ENCODE peak calls at places on chromosomes 7 and 10, in eight cellular contexts. One of them, this sample, is unnamed.
A peak's percentile ranks its signal among the peaks of the same experiment; 100 is the strongest.

GRCh38 chr10:132575320-132576201 is 38.0 kb downstream of the INPP5A start:
- DNase-seq in breast epithelium: peak; percentile 46
- DNase-seq in sigmoid colon: no peak
- DNase-seq in Panc1: peak; percentile 32
- DNase-seq in endothelial cell of umbilical vein: peak; percentile 74
- DNase-seq in GM12878: peak; percentile 89
- DNase-seq in GM23338: no peak
- DNase-seq in transverse colon: no peak
- DNase-seq in this sample: no peak

GRCh38 chr10:13272164-13272571 is 27.7 kb downstream of the PHYH start:
- DNase-seq in GM12878: no peak
- DNase-seq in sigmoid colon: peak; percentile 71
- DNase-seq in transverse colon: peak; percentile 12
- DNase-seq in GM23338: peak; percentile 48
- DNase-seq in endothelial cell of umbilical vein: no peak
- DNase-seq in Panc1: no peak
- DNase-seq in breast epithelium: no peak
- DNase-seq in this sample: no peak

GRCh38 chr7:105408791-105409410 is 20.2 kb upstream of the SRPK2 start:
- DNase-seq in sigmoid colon: no peak
- DNase-seq in transverse colon: no peak
- DNase-seq in endothelial cell of umbilical vein: no peak
- DNase-seq in breast epithelium: no peak
- DNase-seq in Panc1: no peak
- DNase-seq in GM12878: no peak
- DNase-seq in GM23338: no peak
- DNase-seq in this sample: no peak

GRCh38 chr7:94656925-94657731 is 1.2 kb upstream of the SGCE start:
- DNase-seq in sigmoid colon: no peak
- DNase-seq in GM23338: peak; percentile 46
- DNase-seq in transverse colon: no peak
- DNase-seq in Panc1: no peak
- DNase-seq in endothelial cell of umbilical vein: peak; percentile 55
- DNase-seq in breast epithelium: no peak
- DNase-seq in GM12878: no peak
- DNase-seq in this sample: no peak

GRCh38 chr7:48389977-48390376 is 218.7 kb downstream of the ABCA13 start:
- DNase-seq in endothelial cell of umbilical vein: no peak
- DNase-seq in sigmoid colon: no peak
- DNase-seq in breast epithelium: no peak
- DNase-seq in GM12878: no peak
- DNase-seq in Panc1: peak; percentile 2
- DNase-seq in transverse colon: no peak
- DNase-seq in GM23338: no peak
- DNase-seq in this sample: no peak

GRCh38 chr10:56487746-56488145 is 126.7 kb upstream of the ZWINT start:
- DNase-seq in endothelial cell of umbilical vein: no peak
- DNase-seq in Panc1: no peak
- DNase-seq in sigmoid colon: no peak
- DNase-seq in transverse colon: no peak
- DNase-seq in GM12878: no peak
- DNase-seq in breast epithelium: no peak
- DNase-seq in GM23338: no peak
- DNase-seq in this sample: no peak

GRCh38 chr7:46654546-46655443 is 733.7 kb upstream of the IGFBP3 start:
- DNase-seq in GM23338: no peak
- DNase-seq in transverse colon: no peak
- DNase-seq in Panc1: no peak
- DNase-seq in breast epithelium: no peak
- DNase-seq in endothelial cell of umbilical vein: no peak
- DNase-seq in sigmoid colon: no peak
- DNase-seq in GM12878: no peak
- DNase-seq in this sample: no peak

GRCh38 chr10:61628875-61629513 is 33.7 kb upstream of the CABCOCO1 start:
- DNase-seq in transverse colon: no peak
- DNase-seq in GM12878: no peak
- DNase-seq in sigmoid colon: no peak
- DNase-seq in Panc1: peak; percentile 74
- DNase-seq in breast epithelium: peak; percentile 18
- DNase-seq in endothelial cell of umbilical vein: peak; percentile 55
- DNase-seq in GM23338: peak; percentile 37
- DNase-seq in this sample: no peak

GRCh38 chr7:118590107-118590506 is 365.6 kb downstream of the ANKRD7 start:
- DNase-seq in endothelial cell of umbilical vein: no peak
- DNase-seq in breast epithelium: no peak
- DNase-seq in GM12878: no peak
- DNase-seq in Panc1: no peak
- DNase-seq in transverse colon: no peak
- DNase-seq in sigmoid colon: no peak
- DNase-seq in GM23338: peak; percentile 72
- DNase-seq in this sample: no peak

GRCh38 chr7:537911-538634 is 18.4 kb upstream of the PDGFA start:
- DNase-seq in GM12878: no peak
- DNase-seq in transverse colon: peak; percentile 93
- DNase-seq in breast epithelium: no peak
- DNase-seq in Panc1: peak; percentile 73
- DNase-seq in GM23338: peak; percentile 44
- DNase-seq in sigmoid colon: no peak
- DNase-seq in endothelial cell of umbilical vein: peak; percentile 65
- DNase-seq in this sample: no peak

GRCh38 chr10:110074298-110074697 is 66.5 kb downstream of the ADD3 start:
- DNase-seq in GM23338: no peak
- DNase-seq in endothelial cell of umbilical vein: peak; percentile 50
- DNase-seq in breast epithelium: no peak
- DNase-seq in Panc1: no peak
- DNase-seq in sigmoid colon: no peak
- DNase-seq in transverse colon: no peak
- DNase-seq in GM12878: no peak
- DNase-seq in this sample: no peak

GRCh38 chr10:129522041-129522585 is 55.1 kb downstream of the MGMT start:
- DNase-seq in GM23338: peak; percentile 44
- DNase-seq in endothelial cell of umbilical vein: no peak
- DNase-seq in Panc1: no peak
- DNase-seq in sigmoid colon: no peak
- DNase-seq in transverse colon: no peak
- DNase-seq in breast epithelium: no peak
- DNase-seq in GM12878: no peak
- DNase-seq in this sample: no peak

GRCh38 chr7:154610903-154611302 is 392.0 kb downstream of the PAXIP1 start:
- DNase-seq in breast epithelium: no peak
- DNase-seq in GM23338: no peak
- DNase-seq in transverse colon: no peak
- DNase-seq in sigmoid colon: no peak
- DNase-seq in endothelial cell of umbilical vein: no peak
- DNase-seq in GM12878: no peak
- DNase-seq in Panc1: no peak
- DNase-seq in this sample: no peak

GRCh38 chr10:48729941-48730457 is 45.3 kb downstream of the WDFY4 start:
- DNase-seq in Panc1: no peak
- DNase-seq in sigmoid colon: no peak
- DNase-seq in breast epithelium: no peak
- DNase-seq in transverse colon: no peak
- DNase-seq in GM23338: no peak
- DNase-seq in GM12878: no peak
- DNase-seq in endothelial cell of umbilical vein: no peak
- DNase-seq in this sample: no peak

GRCh38 chr7:132755538-132756481 is 179.5 kb upstream of the PLXNA4 start:
- DNase-seq in breast epithelium: no peak
- DNase-seq in transverse colon: no peak
- DNase-seq in Panc1: no peak
- DNase-seq in sigmoid colon: no peak
- DNase-seq in GM12878: no peak
- DNase-seq in endothelial cell of umbilical vein: peak; percentile 18
- DNase-seq in GM23338: no peak
- DNase-seq in this sample: no peak

GRCh38 chr10:77641788-77642397 is 4.3 kb upstream of the KCNMA1 start:
- DNase-seq in endothelial cell of umbilical vein: peak; percentile 78
- DNase-seq in breast epithelium: peak; percentile 63
- DNase-seq in GM23338: peak; percentile 91
- DNase-seq in Panc1: peak; percentile 84
- DNase-seq in transverse colon: peak; percentile 64
- DNase-seq in sigmoid colon: peak; percentile 81
- DNase-seq in GM12878: no peak
- DNase-seq in this sample: no peak

GRCh38 chr10:70498970-70499828 is 20.6 kb downstream of the PALD1 start:
- DNase-seq in transverse colon: no peak
- DNase-seq in GM12878: no peak
- DNase-seq in breast epithelium: no peak
- DNase-seq in sigmoid colon: no peak
- DNase-seq in GM23338: peak; percentile 40
- DNase-seq in endothelial cell of umbilical vein: peak; percentile 57
- DNase-seq in Panc1: no peak
- DNase-seq in this sample: no peak

GRCh38 chr10:114685456-114685855 is 27.4 kb upstream of the ABLIM1 start:
- DNase-seq in sigmoid colon: no peak
- DNase-seq in Panc1: no peak
- DNase-seq in endothelial cell of umbilical vein: peak; percentile 73
- DNase-seq in breast epithelium: no peak
- DNase-seq in GM12878: no peak
- DNase-seq in transverse colon: no peak
- DNase-seq in GM23338: no peak
- DNase-seq in this sample: no peak

GRCh38 chr7:134406431-134406830 is 52.5 kb downstream of the AKR1B1 start:
- DNase-seq in GM23338: peak; percentile 21
- DNase-seq in transverse colon: no peak
- DNase-seq in endothelial cell of umbilical vein: no peak
- DNase-seq in Panc1: no peak
- DNase-seq in breast epithelium: no peak
- DNase-seq in sigmoid colon: no peak
- DNase-seq in GM12878: no peak
- DNase-seq in this sample: no peak
- H3K27ac ChIP-seq in GM23338: no peak overlapping the region
- H3K27ac ChIP-seq in transverse colon: no peak overlapping the region
- H3K27ac ChIP-seq in endothelial cell of umbilical vein: no peak overlapping the region
- H3K27ac ChIP-seq in Panc1: no peak overlapping the region
- H3K27ac ChIP-seq in breast epithelium: no peak overlapping the region
- H3K27ac ChIP-seq in sigmoid colon: no peak overlapping the region
- H3K27ac ChIP-seq in GM12878: no peak overlapping the region
- H3K27ac ChIP-seq in this sample: no peak overlapping the region

GRCh38 chr7:90916319-90916718 is 320.2 kb downstream of the CDK14 start:
- DNase-seq in transverse colon: no peak
- DNase-seq in endothelial cell of umbilical vein: no peak
- DNase-seq in breast epithelium: no peak
- DNase-seq in sigmoid colon: no peak
- DNase-seq in GM23338: peak; percentile 49
- DNase-seq in Panc1: no peak
- DNase-seq in GM12878: no peak
- DNase-seq in this sample: no peak
- H3K36me3 ChIP-seq in transverse colon: no peaks in the 10 kb centered on the region
- H3K36me3 ChIP-seq in endothelial cell of umbilical vein: no peaks in the 10 kb centered on the region
- H3K36me3 ChIP-seq in breast epithelium: no peaks in the 10 kb centered on the region
- H3K36me3 ChIP-seq in sigmoid colon: no peaks in the 10 kb centered on the region
- H3K36me3 ChIP-seq in GM23338: no peaks in the 10 kb centered on the region
- H3K36me3 ChIP-seq in Panc1: no peaks in the 10 kb centered on the region
- H3K36me3 ChIP-seq in GM12878: no peaks in the 10 kb centered on the region
- H3K36me3 ChIP-seq in this sample: peaks cover 9% of the 10 kb centered on the region

GRCh38 chr10:33506391-33506790 is 171.9 kb upstream of the NRP1 start:
- DNase-seq in sigmoid colon: no peak
- DNase-seq in GM23338: no peak
- DNase-seq in Panc1: no peak
- DNase-seq in GM12878: no peak
- DNase-seq in breast epithelium: no peak
- DNase-seq in endothelial cell of umbilical vein: no peak
- DNase-seq in transverse colon: no peak
- DNase-seq in this sample: no peak

GRCh38 chr10:33506838-33507661 is 172.6 kb upstream of the NRP1 start:
- DNase-seq in GM23338: no peak
- DNase-seq in sigmoid colon: no peak
- DNase-seq in breast epithelium: no peak
- DNase-seq in GM12878: peak; percentile 39
- DNase-seq in endothelial cell of umbilical vein: peak; percentile 60
- DNase-seq in Panc1: no peak
- DNase-seq in transverse colon: no peak
- DNase-seq in this sample: no peak

GRCh38 chr10:33507662-33508425 is 173.4 kb upstream of the NRP1 start:
- DNase-seq in GM12878: no peak
- DNase-seq in endothelial cell of umbilical vein: no peak
- DNase-seq in breast epithelium: no peak
- DNase-seq in transverse colon: no peak
- DNase-seq in GM23338: no peak
- DNase-seq in Panc1: no peak
- DNase-seq in sigmoid colon: no peak
- DNase-seq in this sample: no peak

GRCh38 chr10:33509231-33509871 is 174.9 kb upstream of the NRP1 start:
- DNase-seq in GM23338: peak; percentile 18
- DNase-seq in breast epithelium: peak; percentile 75
- DNase-seq in endothelial cell of umbilical vein: peak; percentile 95
- DNase-seq in transverse colon: peak; percentile 38
- DNase-seq in GM12878: peak; percentile 25
- DNase-seq in sigmoid colon: peak; percentile 77
- DNase-seq in Panc1: peak; percentile 39
- DNase-seq in this sample: peak; percentile 1
- TF ChIP-seq POLR2AphosphoS5 in GM23338: no peak
- TF ChIP-seq POLR2AphosphoS5 in breast epithelium: peak; percentile 48
- TF ChIP-seq POLR2AphosphoS5 in endothelial cell of umbilical vein: no peak
- TF ChIP-seq POLR2AphosphoS5 in transverse colon: no peak
- TF ChIP-seq POLR2AphosphoS5 in GM12878: no peak
- TF ChIP-seq POLR2AphosphoS5 in sigmoid colon: no peak
- TF ChIP-seq POLR2AphosphoS5 in Panc1: no peak
- TF ChIP-seq POLR2AphosphoS5 in this sample: no peak

DNA sequence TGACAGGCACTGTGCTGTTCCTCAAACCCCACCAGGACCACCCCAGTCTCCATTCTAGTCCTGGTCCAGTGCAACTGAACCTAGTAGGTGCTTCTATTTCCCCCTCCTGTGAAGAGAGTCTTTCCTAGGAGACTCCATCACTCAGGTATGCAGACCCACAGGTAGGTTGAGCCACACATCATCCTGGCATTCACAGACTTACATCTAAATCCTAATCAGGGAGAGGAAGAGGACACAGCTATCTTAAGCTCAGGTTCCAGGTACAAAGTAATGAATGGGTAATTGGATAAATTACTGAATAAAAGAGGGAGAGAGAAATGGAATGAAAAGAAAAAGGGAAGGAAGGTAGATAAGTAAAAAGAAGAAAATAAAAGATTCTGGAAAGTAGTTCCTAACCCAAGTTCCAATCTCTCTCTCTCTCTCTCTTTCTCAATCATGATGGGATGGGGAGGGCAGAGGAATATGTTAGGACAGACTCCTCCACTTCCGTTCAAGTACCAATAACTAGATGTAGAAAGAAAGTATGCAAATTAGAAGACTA is 139.8 kb upstream of the NAMPT start:
- DNase-seq in GM12878: no peak
- DNase-seq in endothelial cell of umbilical vein: no peak
- DNase-seq in transverse colon: no peak
- DNase-seq in breast epithelium: no peak
- DNase-seq in sigmoid colon: no peak
- DNase-seq in GM23338: no peak
- DNase-seq in Panc1: no peak
- DNase-seq in this sample: no peak
- H3K27ac ChIP-seq in GM12878: peak overlapping the region; percentile 81
- H3K27ac ChIP-seq in endothelial cell of umbilical vein: no peak overlapping the region
- H3K27ac ChIP-seq in transverse colon: peak overlapping the region; percentile 55
- H3K27ac ChIP-seq in breast epithelium: peak overlapping the region; percentile 72
- H3K27ac ChIP-seq in sigmoid colon: peak overlapping the region; percentile 76
- H3K27ac ChIP-seq in GM23338: no peak overlapping the region
- H3K27ac ChIP-seq in Panc1: peak overlapping the region; percentile 48
- H3K27ac ChIP-seq in this sample: no peak overlapping the region

GRCh38 chr10:101793526-101793925 is 10.3 kb upstream of the NPM3 start:
- DNase-seq in sigmoid colon: no peak
- DNase-seq in endothelial cell of umbilical vein: no peak
- DNase-seq in transverse colon: no peak
- DNase-seq in Panc1: no peak
- DNase-seq in breast epithelium: no peak
- DNase-seq in GM12878: no peak
- DNase-seq in GM23338: no peak
- DNase-seq in this sample: no peak
- H3K36me3 ChIP-seq in sigmoid colon: peaks cover 60% of the 10 kb centered on the region
- H3K36me3 ChIP-seq in endothelial cell of umbilical vein: peaks cover 43% of the 10 kb centered on the region
- H3K36me3 ChIP-seq in transverse colon: peaks cover 87% of the 10 kb centered on the region
- H3K36me3 ChIP-seq in Panc1: peaks cover 61% of the 10 kb centered on the region
- H3K36me3 ChIP-seq in breast epithelium: peaks cover 8% of the 10 kb centered on the region
- H3K36me3 ChIP-seq in GM12878: peaks cover 60% of the 10 kb centered on the region
- H3K36me3 ChIP-seq in GM23338: peaks cover 93% of the 10 kb centered on the region
- H3K36me3 ChIP-seq in this sample: peaks cover 46% of the 10 kb centered on the region